ENCODE peak calls at places on chromosomes 6 and 20, in four cellular contexts. S is GM12878, H is H1, V is HepG2. U is an unnamed sample.

GRCh38 chr6:156662025-156662445 is 115.1 kb upstream of the ARID1B start:
- DNase-seq in S (no peak), H (no peak), V (peak; percentile 50), U (peak; percentile 42)

GRCh38 chr6:129345890-129346289 is 364.1 kb downstream of the ARHGAP18 start:
- DNase-seq in S (no peak), H (no peak), V (no peak), U (no peak)

GRCh38 chr6:125700591-125701353 is 48.7 kb upstream of the HEY2 start:
- DNase-seq in S (no peak), H (no peak), V (no peak), U (peak; percentile 54)

GRCh38 chr6:119110601-119111548 is 32.4 kb upstream of the FAM184A start:
- DNase-seq in S (peak; percentile 28), H (no peak), V (peak; percentile 69), U (peak; percentile 16)

GRCh38 chr6:89997456-89998445 is 103.5 kb downstream of the GJA10 start:
- DNase-seq in S (no peak), H (no peak), V (no peak), U (no peak)

GRCh38 chr6:76803038-76803580 is 660.2 kb downstream of the HTR1B start:
- DNase-seq in S (no peak), H (no peak), V (no peak), U (no peak)

GRCh38 chr6:30814137-30815084 is 69.9 kb upstream of the DDR1 start:
- DNase-seq in S (no peak), H (no peak), V (no peak), U (peak; percentile 23)

GRCh38 chr6:168320661-168321060 is 1.1 kb upstream of the DACT2 start:
- DNase-seq in S (no peak), H (no peak), V (no peak), U (no peak)

GRCh38 chr6:158312672-158313397 is 570 bp downstream of the TULP4 start:
- DNase-seq in S (no peak), H (no peak), V (no peak), U (no peak)

GRCh38 chr6:159102373-159103160 is 57.8 kb upstream of the TAGAP start:
- DNase-seq in S (no peak), H (no peak), V (no peak), U (no peak)

GRCh38 chr6:148323344-148323743 is 19.3 kb upstream of the SASH1 start:
- DNase-seq in S (no peak), H (no peak), V (no peak), U (no peak)

GRCh38 chr6:96520039-96520850 is 1.4 kb upstream of the UFL1 start:
- DNase-seq in S (no peak), H (no peak), V (no peak), U (peak; percentile 11)

GRCh38 chr20:43961541-43962471 is 47.2 kb downstream of the TOX2 start:
- DNase-seq in S (no peak), H (no peak), V (no peak), U (peak; percentile 40)

GRCh38 chr6:56246941-56247653 is at the start of gene COL21A1:
- DNase-seq in S (no peak), H (peak; percentile 75), V (no peak), U (peak; percentile 52)

GRCh38 chr6:150898390-150899170 is 33.1 kb downstream of the MTHFD1L start:
- DNase-seq in S (peak; percentile 40), H (no peak), V (no peak), U (no peak)

GRCh38 chr20:10611357-10611756 is 62.4 kb downstream of the JAG1 start:
- DNase-seq in S (no peak), H (no peak), V (peak; percentile 44), U (no peak)

GRCh38 chr6:116369540-116370327 is 1.0 kb upstream of the DSE start:
- DNase-seq in S (no peak), H (no peak), V (no peak), U (no peak)
- TF ChIP-seq SUZ12 in S (no peak), H (no peak), V (no peak), U (no peak)

GRCh38 chr6:144339859-144340452 is 54.8 kb downstream of the UTRN start:
- DNase-seq in S (no peak), H (no peak), V (no peak), U (no peak)

GRCh38 chr6:144338474-144338873 is 53.3 kb downstream of the UTRN start:
- DNase-seq in S (no peak), H (no peak), V (no peak), U (no peak)

GRCh38 chr6:144340541-144341371 is 55.6 kb downstream of the UTRN start:
- DNase-seq in S (no peak), H (no peak), V (peak; percentile 86), U (no peak)

GRCh38 chr6:144336900-144337299 is 51.8 kb downstream of the UTRN start:
- DNase-seq in S (no peak), H (no peak), V (no peak), U (no peak)

DNA sequence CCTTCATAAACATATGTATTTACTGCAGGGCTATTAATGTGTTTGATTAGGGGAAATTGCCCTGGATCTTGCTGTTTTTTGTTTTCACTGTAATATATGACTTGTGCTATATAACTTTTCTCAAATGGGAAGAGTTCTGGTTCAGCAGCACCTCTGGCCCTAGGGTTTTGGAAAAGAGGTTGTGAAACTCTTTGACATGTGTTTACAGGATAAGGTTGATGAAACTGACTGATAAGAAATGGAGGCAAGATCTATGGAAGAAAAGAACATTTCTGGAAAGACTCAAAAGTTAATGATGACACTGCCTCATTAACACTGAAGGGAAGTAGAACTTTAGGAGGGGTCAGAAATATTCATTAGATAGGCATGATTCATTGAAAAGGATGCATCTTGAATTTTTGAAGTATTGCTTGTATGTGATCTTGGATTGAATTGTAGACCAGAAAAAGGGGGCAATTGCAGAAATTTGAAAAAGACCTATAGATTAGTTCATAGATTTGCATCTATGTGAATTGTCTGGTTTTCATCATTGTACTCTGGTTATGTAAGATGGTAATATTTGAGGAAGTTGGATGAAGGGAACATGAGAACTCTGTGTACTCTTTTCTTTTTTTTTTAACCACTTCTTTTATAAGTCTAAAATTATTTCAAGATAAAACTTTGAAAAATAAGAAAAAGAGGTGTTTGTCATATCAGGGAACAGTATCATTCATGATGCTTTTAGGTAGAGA is 54.0 kb downstream of the UTRN start:
- DNase-seq in S (no peak), H (no peak), V (no peak), U (no peak)
- H3K4me1 ChIP-seq in S (peaks cover 38% of the 10 kb centered on the region), H (peaks cover 6% of the 10 kb centered on the region), V (peaks cover 93% of the 10 kb centered on the region), U (no peaks in the 10 kb centered on the region)

GRCh38 chr6:146767632-146768031 is 168.9 kb downstream of the ADGB start:
- DNase-seq in S (no peak), H (no peak), V (no peak), U (no peak)
- TF ChIP-seq YY1 in S (no peak), H (no peak), V (no peak), U (no peak)

DNA sequence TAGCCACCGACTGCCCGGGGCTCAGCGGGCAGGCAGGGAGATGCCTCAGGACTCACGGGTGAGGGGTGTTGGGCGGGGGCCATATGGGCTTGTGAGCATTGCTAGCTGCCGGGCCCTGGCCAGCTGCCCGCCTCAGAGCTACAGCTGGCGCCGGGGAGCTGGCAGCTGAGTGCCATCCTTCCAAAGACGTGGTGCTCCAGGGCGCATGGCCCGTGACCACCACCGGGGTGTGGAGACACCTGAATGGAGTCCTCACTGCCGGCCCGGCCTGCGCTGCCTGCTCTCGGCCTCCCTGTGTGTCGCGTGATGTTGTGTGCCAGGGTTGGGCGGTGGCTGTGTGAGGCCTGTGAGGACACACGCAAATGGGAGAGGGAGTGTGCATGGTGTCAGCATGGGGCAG is 10.6 kb upstream of the RBBP8NL start:
- DNase-seq in S (no peak), H (no peak), V (no peak), U (no peak)
- TF ChIP-seq SUZ12 in S (no peak), H (no peak), V (no peak), U (no peak)

GRCh38 chr20:21315138-21315537 is 12.0 kb downstream of the XRN2 start:
- DNase-seq in S (no peak), H (no peak), V (no peak), U (no peak)
- H3K4me1 ChIP-seq in S (peaks cover 11% of the 10 kb centered on the region), H (peaks cover 12% of the 10 kb centered on the region), V (peaks cover 47% of the 10 kb centered on the region), U (no peaks in the 10 kb centered on the region)

U was measured in NT2/D1.